ENCODE peak calls at places on chromosomes 16 and 17, in seven cellular contexts. Q is ovary, B is uterus, W is OCI-LY7, Z is A549, C is fibroblast of pulmonary artery, G is retinal pigment epithelial cell. K is an unnamed sample.

GRCh38 chr17:9917801-9918200 is 12.7 kb upstream of the RCVRN start:
- DNase-seq in C (no peak), W (no peak), Q (no peak), B (no peak), G (no peak), Z (no peak), K (no peak)

GRCh38 chr17:27861979-27862378 is 31.2 kb downstream of the LYRM9 start:
- DNase-seq in B (no peak), W (no peak), Q (no peak), Z (peak), C (no peak), G (no peak), K (no peak)

GRCh38 chr16:47726031-47726675 is 265.0 kb downstream of the PHKB start:
- DNase-seq in W (no peak), G (no peak), C (peak), Z (no peak), Q (no peak), B (no peak), K (no peak)

GRCh38 chr16:4048481-4048880 is 67.8 kb downstream of the ADCY9 start:
- DNase-seq in Q (no peak), Z (no peak), G (no peak), B (no peak), W (no peak), C (no peak), K (no peak)

GRCh38 chr16:70457446-70457845 is 3.1 kb downstream of the FCSK start:
- DNase-seq in Q (no peak), Z (no peak), C (no peak), W (no peak), G (no peak), B (no peak), K (no peak)

GRCh38 chr17:56929362-56929969 is 15.6 kb upstream of the TRIM25 start:
- DNase-seq in Z (peak), W (peak), C (no peak), Q (no peak), B (no peak), G (no peak), K (no peak)

GRCh38 chr16:53881371-53881770 is 177.4 kb downstream of the FTO start:
- DNase-seq in C (peak), Q (no peak), W (no peak), G (no peak), B (no peak), Z (peak), K (peak)

GRCh38 chr16:17134586-17134985 is 336.2 kb downstream of the XYLT1 start:
- DNase-seq in W (peak), Z (no peak), B (no peak), C (no peak), G (no peak), Q (no peak), K (no peak)

GRCh38 chr16:19410435-19411153 is 7.1 kb upstream of the TMC5 start:
- DNase-seq in G (no peak), C (no peak), B (no peak), Z (peak), Q (no peak), W (no peak), K (no peak)

GRCh38 chr17:17107891-17108680 is 65.8 kb downstream of the MPRIP start:
- DNase-seq in G (no peak), Z (no peak), W (no peak), C (no peak), Q (no peak), B (no peak), K (no peak)

DNA sequence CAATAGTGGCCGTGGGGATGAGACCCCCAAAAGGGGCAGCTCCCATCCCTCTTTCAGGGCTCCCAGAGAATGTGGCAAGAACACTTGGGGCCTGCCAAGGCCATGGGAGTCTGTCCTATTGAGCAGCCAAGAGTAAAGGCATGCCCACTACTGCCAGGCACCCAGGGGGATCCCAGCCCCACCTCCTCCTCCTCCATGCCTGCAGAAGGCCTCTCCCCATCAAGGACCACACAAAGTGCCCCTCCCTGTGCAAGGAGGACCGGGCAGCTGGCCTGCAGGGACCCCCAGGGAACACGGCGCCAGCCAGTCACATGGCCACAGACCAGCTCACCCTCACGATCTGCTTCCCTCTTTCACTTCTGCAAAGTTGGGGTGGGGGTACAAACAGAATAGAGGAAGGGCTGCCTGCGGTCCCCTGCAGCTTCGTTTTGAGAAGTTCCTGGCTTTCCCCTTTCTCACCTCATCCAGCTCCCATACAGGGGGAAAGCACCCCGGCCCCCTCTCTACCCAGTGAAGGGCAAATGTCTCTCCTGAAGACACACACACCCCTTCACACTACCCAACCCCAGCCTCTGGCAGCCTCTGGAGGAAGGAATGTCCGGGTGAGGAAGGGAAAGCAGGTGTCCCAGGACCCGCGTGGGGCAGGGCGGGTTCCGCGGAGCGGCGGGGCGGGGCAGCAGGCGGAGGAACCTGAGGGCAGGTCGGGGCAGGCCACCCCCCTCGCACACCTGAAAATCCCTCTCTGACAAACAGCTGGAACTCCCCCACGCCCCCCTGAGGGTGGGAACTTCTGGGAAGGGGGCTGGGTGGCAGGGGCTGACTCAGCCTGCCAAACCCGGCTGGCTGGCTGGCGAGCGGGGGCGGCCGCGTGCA is 2.0 kb downstream of the PPP1R9B start:
- DNase-seq in Q (peak), Z (peak), C (no peak), B (peak), W (peak), G (no peak), K (no peak)
- TF ChIP-seq CTCF in Q (no peak), Z (no peak), C (peak), B (peak), W (no peak), G (peak), K (peak)

GRCh38 chr16:49855822-49856740 is at the start of gene ZNF423:
- DNase-seq in B (peak), G (no peak), C (peak), W (no peak), Z (no peak), Q (peak), K (no peak)

GRCh38 chr16:49856741-49857330 is 924 bp upstream of the ZNF423 start:
- DNase-seq in B (peak), Z (peak), C (peak), G (peak), Q (peak), W (peak), K (peak)

GRCh38 chr16:49858200-49859129 is 2.6 kb upstream of the ZNF423 start:
- DNase-seq in Q (peak), C (peak), G (no peak), Z (peak), W (no peak), B (peak), K (no peak)

GRCh38 chr16:49859139-49859947 is 3.4 kb upstream of the ZNF423 start:
- DNase-seq in Q (peak), C (peak), B (peak), W (no peak), G (no peak), Z (no peak), K (no peak)

DNA sequence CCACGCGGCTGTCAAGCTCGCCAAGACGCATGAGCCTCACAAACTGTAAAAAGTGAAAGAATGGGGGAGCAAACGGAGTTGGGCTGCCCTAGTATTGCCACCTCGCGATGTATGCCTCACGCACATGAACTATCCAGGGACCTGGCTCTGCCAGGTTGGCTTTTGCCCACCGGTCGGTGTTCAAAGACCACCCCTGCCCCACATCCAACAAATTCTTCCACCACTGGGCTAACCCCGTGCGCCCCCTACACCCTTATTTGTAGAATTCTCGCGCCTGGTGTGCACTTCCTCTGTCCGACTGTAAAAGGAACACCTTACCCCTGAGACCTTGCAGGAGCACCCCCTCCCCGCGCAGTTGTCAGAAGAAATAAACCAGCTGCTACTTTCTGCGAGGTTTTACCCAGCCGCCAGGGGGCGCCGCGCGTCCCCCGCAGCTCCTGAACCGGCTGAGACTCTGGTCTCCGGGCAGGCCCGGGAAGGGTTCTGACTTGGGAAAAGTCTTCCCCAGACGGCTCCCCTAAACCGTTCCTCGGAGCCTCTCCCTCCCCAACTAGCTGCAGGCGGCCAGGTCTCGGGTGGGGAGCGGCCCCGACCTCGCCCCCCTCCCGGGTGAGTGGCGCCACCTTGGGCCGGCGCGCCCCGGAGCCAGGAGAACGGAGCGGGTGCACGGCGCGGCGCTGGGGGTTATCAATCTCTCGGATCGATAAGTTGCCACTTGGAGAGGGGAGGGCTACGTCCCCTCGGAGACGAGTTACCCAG is 1.7 kb upstream of the ZNF423 start:
- DNase-seq in W (peak), Q (peak), B (peak), G (no peak), C (peak), Z (peak), K (no peak)
- TF ChIP-seq CTCF in W (peak), Q (peak), B (peak), G (peak), C (peak), Z (peak), K (peak)

GRCh38 chr16:24805484-24805883 is 40.3 kb upstream of the SLC5A11 start:
- DNase-seq in Q (no peak), C (no peak), G (no peak), W (no peak), Z (no peak), B (no peak), K (no peak)

GRCh38 chr16:24801761-24802302 is 43.9 kb upstream of the SLC5A11 start:
- DNase-seq in Z (no peak), W (no peak), Q (no peak), G (no peak), B (no peak), C (peak), K (no peak)

GRCh38 chr16:24800586-24800985 is 45.2 kb upstream of the SLC5A11 start:
- DNase-seq in Z (peak), Q (no peak), G (no peak), W (no peak), B (no peak), C (peak), K (peak)
- TF ChIP-seq CTCF in Z (peak), Q (no peak), G (peak), W (no peak), B (no peak), C (peak), K (peak)

DNA sequence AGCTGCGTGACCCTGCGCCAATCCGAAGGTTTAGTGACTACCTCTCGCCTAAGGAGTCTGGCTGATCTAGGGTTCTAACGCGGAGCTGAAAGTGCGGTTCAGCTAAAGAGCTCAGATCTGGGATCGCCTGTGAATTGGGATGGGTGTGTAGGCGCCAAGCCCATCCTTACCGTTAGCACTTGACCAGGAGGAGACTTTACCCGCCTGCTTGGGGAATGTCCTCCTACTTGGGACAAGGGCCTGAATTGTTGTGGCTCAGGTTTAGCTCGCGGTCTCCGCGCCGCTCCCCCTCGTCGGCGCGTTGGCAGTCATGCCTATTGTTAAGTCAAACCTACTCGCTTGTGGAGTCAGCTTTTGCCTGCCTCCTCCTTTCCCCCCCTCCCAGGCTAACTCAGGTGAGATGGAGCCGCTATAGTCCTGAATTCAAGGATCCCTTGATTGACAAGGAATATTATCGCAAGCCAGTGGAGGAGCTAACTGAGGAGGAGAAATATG is 480 bp downstream of the MRPS7 start:
- DNase-seq in Z (no peak), W (peak), G (no peak), Q (no peak), C (no peak), B (no peak), K (no peak)
- TF ChIP-seq CTCF in Z (no peak), W (no peak), G (no peak), Q (no peak), C (no peak), B (no peak), K (no peak)